ENCODE peak calls at places on chromosomes 1 and 21, in nine cellular contexts. Z is transverse colon; Y is fibroblast of lung; N is H7; W is CD4-positive, alpha-beta T cell; K is glutamatergic neuron; E is hepatocyte; D is GM12891; C is activated gamma-delta T cell treated with anti-CD3 and anti-CD28 coated beads, Interleukin-2, amount 50 U/mL, for 16 hours. J is an unnamed sample.

GRCh38 chr21:40839551-40839950 is 7.4 kb downstream of the DSCAM start:
- DNase-seq in K (no peak), N (no peak), E (no peak), W (no peak), D (no peak), C (no peak), Y (no peak), Z (no peak), J (no peak)

GRCh38 chr1:160077496-160077895 is 3.8 kb upstream of the KCNJ9 start:
- DNase-seq in C (no peak), E (no peak), K (no peak), N (no peak), Z (no peak), W (no peak), Y (no peak), D (no peak), J (no peak)

GRCh38 chr1:29465755-29466154 is 229.4 kb downstream of the PTPRU start:
- DNase-seq in W (no peak), C (no peak), D (no peak), K (no peak), Y (peak), Z (no peak), E (peak), N (peak), J (peak)

GRCh38 chr1:20153000-20153418 is 13.9 kb downstream of the PLA2G2F start:
- DNase-seq in C (no peak), N (peak), K (peak), E (no peak), Z (no peak), D (no peak), W (no peak), Y (peak), J (peak)

GRCh38 chr1:160862151-160863061 is at the start of gene CD244:
- DNase-seq in Y (no peak), K (no peak), Z (peak), C (peak), N (peak), D (no peak), W (peak), E (peak), J (no peak)

GRCh38 chr1:219938706-219939105 is 10.3 kb upstream of the SLC30A10 start:
- DNase-seq in K (no peak), Z (no peak), N (no peak), Y (peak), W (no peak), C (no peak), D (no peak), E (peak), J (peak)

GRCh38 chr1:180494370-180494769 is 8.0 kb downstream of the ACBD6 start:
- DNase-seq in K (no peak), N (no peak), Y (no peak), D (no peak), C (no peak), Z (no peak), W (no peak), E (no peak), J (no peak)

GRCh38 chr1:51070011-51070410 is 32.0 kb upstream of the C1orf185 start:
- DNase-seq in Y (no peak), E (no peak), C (no peak), K (no peak), W (no peak), N (no peak), Z (no peak), D (no peak), J (no peak)

GRCh38 chr1:65717815-65718454 is 74.8 kb upstream of the PDE4B start:
- DNase-seq in K (no peak), N (no peak), W (no peak), C (no peak), Z (no peak), Y (peak), D (no peak), E (no peak), J (peak)

GRCh38 chr1:117981455-117982192 is 52.1 kb downstream of the WDR3 start:
- DNase-seq in E (no peak), K (no peak), Z (no peak), C (no peak), Y (no peak), D (no peak), N (no peak), W (no peak), J (no peak)

GRCh38 chr1:244353572-244354091 is 98.1 kb downstream of the ADSS2 start:
- DNase-seq in Z (peak), E (peak), C (no peak), N (peak), D (no peak), K (no peak), W (no peak), Y (peak), J (peak)

GRCh38 chr1:69693921-69694320 is 126.2 kb downstream of the LRRC7 start:
- DNase-seq in D (no peak), E (no peak), N (no peak), Y (no peak), K (no peak), C (no peak), Z (no peak), W (no peak), J (no peak)

J was measured in left kidney.